ENCODE peak calls at places on chromosomes 1 and 21, in eight cellular contexts. J is adrenal gland, X is lower leg skin, T is Peyer's patch, N is tibial nerve, V is esophagus squamous epithelium, E is uterus, Q is stomach. D is an unnamed sample.
A peak's percentile ranks its signal among the peaks of the same experiment; 100 is the strongest.

GRCh38 chr21:16563795-16564194 is 834.0 kb downstream of the USP25 start:
- DNase-seq in J (no peak), X (no peak), T (no peak), N (no peak), V (no peak), E (no peak), Q (no peak), D (peak; percentile 54)

GRCh38 chr1:169107673-169108160 is 1.2 kb downstream of the ATP1B1 start:
- DNase-seq in J (peak; percentile 49), X (no peak), T (no peak), N (no peak), V (no peak), E (no peak), Q (no peak), D (no peak)

GRCh38 chr1:1318131-1318652 is 6.3 kb downstream of the INTS11 start:
- DNase-seq in J (peak; percentile 80), X (peak; percentile 85), T (peak; percentile 69), N (peak; percentile 78), V (no peak), E (peak; percentile 95), Q (peak; percentile 86), D (peak; percentile 76)

GRCh38 chr1:41240806-41241747 is 1.0 kb downstream of the SCMH1 start:
- DNase-seq in J (peak; percentile 67), X (peak; percentile 22), T (peak; percentile 71), N (peak; percentile 22), V (no peak), E (peak; percentile 57), Q (peak; percentile 62), D (peak; percentile 71)

GRCh38 chr1:234619071-234619480 is 9.1 kb upstream of the IRF2BP2 start:
- DNase-seq in J (no peak), X (no peak), T (no peak), N (no peak), V (no peak), E (no peak), Q (no peak), D (no peak)

GRCh38 chr1:159188375-159188788 is 16.3 kb upstream of the ACKR1 start:
- DNase-seq in J (peak; percentile 61), X (no peak), T (no peak), N (no peak), V (no peak), E (peak; percentile 64), Q (peak; percentile 32), D (peak; percentile 56)

GRCh38 chr1:15956150-15956549 is 19.8 kb downstream of the ZBTB17 start:
- DNase-seq in J (no peak), X (no peak), T (no peak), N (no peak), V (no peak), E (no peak), Q (no peak), D (no peak)

GRCh38 chr1:221192055-221192454 is 312.8 kb downstream of the HLX start:
- DNase-seq in J (no peak), X (no peak), T (no peak), N (no peak), V (no peak), E (no peak), Q (no peak), D (no peak)

GRCh38 chr1:160159846-160160245 is 8.4 kb downstream of the ATP1A4 start:
- DNase-seq in J (no peak), X (no peak), T (no peak), N (no peak), V (no peak), E (no peak), Q (no peak), D (no peak)

GRCh38 chr1:35886606-35887431 is 3.8 kb downstream of the AGO1 start:
- DNase-seq in J (no peak), X (no peak), T (no peak), N (no peak), V (no peak), E (no peak), Q (no peak), D (no peak)

GRCh38 chr1:174689524-174689923 is 241.8 kb downstream of the GPR52 start:
- DNase-seq in J (no peak), X (no peak), T (no peak), N (no peak), V (no peak), E (no peak), Q (no peak), D (no peak)

GRCh38 chr1:220528049-220528678 is at the start of gene MARK1:
- DNase-seq in J (peak; percentile 59), X (peak; percentile 28), T (peak; percentile 79), N (peak; percentile 17), V (no peak), E (peak; percentile 55), Q (peak; percentile 38), D (peak; percentile 49)

GRCh38 chr1:155273134-155273982 is at the start of gene CLK2:
- DNase-seq in J (peak; percentile 95), X (peak; percentile 90), T (peak; percentile 98), N (peak; percentile 87), V (peak; percentile 56), E (peak; percentile 96), Q (peak; percentile 95), D (peak; percentile 98)
- TF ChIP-seq POLR2A in J (peak; percentile 83), X (peak; percentile 83), T (peak; percentile 65), N (peak; percentile 74), V (peak; percentile 85), E (peak; percentile 89), Q (peak; percentile 6), D (peak; percentile 79)

DNA sequence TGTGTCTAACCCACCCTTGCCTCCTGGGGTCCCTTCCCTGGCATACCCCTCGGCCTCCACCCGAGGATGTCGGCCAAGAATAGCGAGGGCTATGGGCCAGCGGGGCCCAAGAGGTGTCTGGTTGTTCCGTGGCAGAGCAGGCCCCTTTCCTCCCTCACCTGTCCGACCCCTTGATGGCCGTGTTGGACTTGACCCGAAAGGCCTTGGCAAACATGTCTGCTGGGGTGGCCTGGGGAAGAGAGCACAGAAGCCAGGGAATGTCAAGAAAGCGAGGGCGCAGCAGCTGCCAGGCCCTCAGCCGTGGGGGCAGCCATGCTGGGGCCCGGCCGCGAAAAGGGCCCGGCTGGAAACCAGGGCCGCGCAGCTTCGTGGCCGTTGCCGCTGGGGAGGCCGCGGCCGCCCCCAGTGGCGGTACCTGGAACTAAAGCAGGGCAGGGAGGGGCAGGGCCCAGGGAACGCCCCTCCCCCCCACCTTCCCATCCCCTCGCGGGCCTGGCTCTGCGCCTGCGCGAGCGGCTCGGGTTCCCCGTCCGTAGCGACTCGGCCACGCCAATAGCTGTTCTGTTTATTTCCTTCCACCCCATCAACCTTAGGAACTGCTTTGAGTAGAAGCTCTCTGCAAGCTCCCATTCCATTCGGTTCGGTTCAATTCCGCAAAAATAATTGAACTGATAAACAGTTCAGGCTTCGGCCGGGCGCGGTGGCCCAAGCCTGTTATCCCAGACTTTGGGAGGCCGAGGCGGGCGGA is at the start of gene EIF2D:
- DNase-seq in J (peak; percentile 96), X (peak; percentile 87), T (peak; percentile 97), N (peak; percentile 87), V (peak; percentile 38), E (peak; percentile 97), Q (peak; percentile 97), D (peak; percentile 96)
- TF ChIP-seq POLR2A in J (peak; percentile 81), X (no peak), T (peak; percentile 70), N (peak; percentile 57), V (peak; percentile 72), E (peak; percentile 64), Q (no peak), D (peak; percentile 90)

DNA sequence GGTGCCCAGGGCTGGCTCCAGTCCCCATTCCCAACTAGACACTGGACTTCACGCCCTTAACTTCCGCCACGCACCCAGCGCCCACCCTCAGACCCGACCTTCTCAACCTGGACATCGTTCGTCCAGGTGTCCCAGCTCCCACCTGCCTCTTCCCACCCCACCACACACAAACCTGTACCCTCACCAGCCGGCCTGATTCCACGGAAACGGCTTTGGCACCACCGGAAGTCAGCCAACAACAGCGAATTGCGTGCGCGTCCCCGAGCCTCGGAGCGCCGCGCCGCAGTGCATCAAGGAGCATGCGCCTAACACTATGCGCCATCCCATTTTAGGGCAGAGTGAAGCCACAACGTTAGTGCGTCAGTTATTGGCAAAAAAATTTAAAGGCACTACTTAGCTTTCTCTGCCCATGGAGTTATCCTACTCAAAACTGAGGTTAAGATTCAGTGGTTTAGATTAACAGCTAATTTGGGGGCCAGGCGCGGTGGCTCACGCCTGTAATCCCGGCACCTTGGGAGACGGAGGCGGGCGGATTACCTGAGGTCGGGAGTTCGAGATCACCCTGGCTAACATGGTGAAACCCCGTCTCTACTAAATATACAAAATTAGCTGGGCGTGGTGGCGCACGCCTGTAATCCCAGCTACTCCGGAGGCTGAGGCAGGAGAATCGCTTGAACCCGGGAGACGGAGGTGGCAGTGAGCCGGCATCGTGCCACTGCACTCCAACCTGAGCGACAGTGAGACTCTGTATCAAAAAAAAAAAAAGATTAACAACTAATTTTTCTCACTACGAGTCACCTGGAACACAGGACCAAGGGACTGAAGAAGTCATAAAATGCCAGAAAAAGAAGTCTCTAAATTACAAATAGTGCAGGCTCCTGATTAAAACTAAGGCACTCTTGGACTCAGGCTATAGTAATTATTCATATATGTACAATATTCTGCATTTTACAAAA is at the start of gene GON4L:
- DNase-seq in J (peak; percentile 87), X (peak; percentile 86), T (peak; percentile 89), N (peak; percentile 69), V (peak; percentile 60), E (peak; percentile 89), Q (peak; percentile 91), D (peak; percentile 91)
- TF ChIP-seq POLR2A in J (no peak), X (no peak), T (peak; percentile 44), N (peak; percentile 65), V (peak; percentile 45), E (peak; percentile 42), Q (no peak), D (peak; percentile 49)

GRCh38 chr1:39955547-39956539 is 898 bp downstream of the MFSD2A start:
- DNase-seq in J (no peak), X (peak; percentile 45), T (peak; percentile 83), N (no peak), V (no peak), E (no peak), Q (peak; percentile 38), D (no peak)

GRCh38 chr1:39957299-39958020 is 2.5 kb downstream of the MFSD2A start:
- DNase-seq in J (no peak), X (peak; percentile 71), T (no peak), N (no peak), V (no peak), E (no peak), Q (no peak), D (no peak)

GRCh38 chr1:39954261-39954869 is 580 bp upstream of the MFSD2A start:
- DNase-seq in J (no peak), X (peak; percentile 29), T (no peak), N (no peak), V (no peak), E (no peak), Q (no peak), D (no peak)

GRCh38 chr1:39952359-39953110 is 2.4 kb upstream of the MFSD2A start:
- DNase-seq in J (no peak), X (no peak), T (no peak), N (no peak), V (no peak), E (no peak), Q (peak; percentile 44), D (no peak)

GRCh38 chr1:39954870-39955546 is at the start of gene MFSD2A:
- DNase-seq in J (peak; percentile 90), X (peak; percentile 93), T (peak; percentile 98), N (peak; percentile 86), V (peak; percentile 57), E (peak; percentile 87), Q (peak; percentile 94), D (peak; percentile 97)
- TF ChIP-seq POLR2A in J (no peak), X (no peak), T (peak; percentile 97), N (peak; percentile 66), V (peak; percentile 87), E (peak; percentile 60), Q (no peak), D (peak; percentile 96)